ENCODE peak calls at places on chromosomes 4 and X, in nine cellular contexts. Q, L, Z, P, V, B, G, N and J are unnamed samples.

GRCh38 chrX:30777575-30777974 is 111.5 kb downstream of the TAB3 start:
- DNase-seq in Q (no peak), L (no peak), Z (no peak), P (no peak), V (no peak), B (no peak), G (no peak), N (no peak), J (no peak)

GRCh38 chrX:139930923-139931645 is 1.8 kb downstream of the ATP11C start:
- DNase-seq in Q (no peak), L (peak; percentile 8), Z (peak; percentile 10), P (peak; percentile 22), V (peak; percentile 28), B (no peak), G (no peak), N (peak; percentile 4), J (no peak)

GRCh38 chr4:173504181-173504503 is 25.9 kb downstream of the HAND2 start:
- DNase-seq in Q (peak; percentile 35), L (no peak), Z (no peak), P (no peak), V (no peak), B (no peak), G (no peak), N (no peak), J (no peak)

GRCh38 chr4:84503495-84504437 is 4.7 kb upstream of the NKX6-1 start:
- DNase-seq in Q (no peak), L (no peak), Z (peak; percentile 63), P (peak; percentile 80), V (no peak), B (no peak), G (peak; percentile 57), N (peak; percentile 36), J (no peak)

GRCh38 chr4:4668355-4669210 is 126.7 kb upstream of the STX18 start:
- DNase-seq in Q (no peak), L (no peak), Z (peak; percentile 16), P (no peak), V (no peak), B (no peak), G (no peak), N (no peak), J (no peak)

GRCh38 chr4:7402526-7402925 is 32.2 kb downstream of the PSAPL1 start:
- DNase-seq in Q (no peak), L (no peak), Z (peak; percentile 57), P (no peak), V (no peak), B (no peak), G (peak; percentile 73), N (no peak), J (no peak)

GRCh38 chr4:121277194-121278105 is 103.4 kb downstream of the QRFPR start:
- DNase-seq in Q (no peak), L (no peak), Z (no peak), P (peak; percentile 15), V (no peak), B (no peak), G (no peak), N (no peak), J (no peak)

GRCh38 chrX:20973038-20973437 is 401.2 kb upstream of the CNKSR2 start:
- DNase-seq in Q (no peak), L (no peak), Z (no peak), P (no peak), V (no peak), B (no peak), G (no peak), N (no peak), J (no peak)

GRCh38 chr4:58843456-58843855 is 1733.3 kb upstream of the IGFBP7 start:
- DNase-seq in Q (no peak), L (no peak), Z (no peak), P (no peak), V (no peak), B (no peak), G (no peak), N (no peak), J (no peak)

GRCh38 chr4:89110541-89110985 is 770 bp upstream of the TIGD2 start:
- DNase-seq in Q (no peak), L (no peak), Z (no peak), P (no peak), V (no peak), B (no peak), G (peak; percentile 23), N (no peak), J (peak; percentile 41)

GRCh38 chr4:76546282-76547166 is 111.5 kb downstream of the SHROOM3 start:
- DNase-seq in Q (peak; percentile 28), L (no peak), Z (peak; percentile 94), P (peak; percentile 90), V (no peak), B (peak; percentile 14), G (peak; percentile 66), N (no peak), J (peak; percentile 74)

GRCh38 chr4:107629318-107629717 is 90.7 kb downstream of the PAPSS1 start:
- DNase-seq in Q (no peak), L (no peak), Z (peak; percentile 9), P (no peak), V (no peak), B (no peak), G (no peak), N (peak; percentile 17), J (no peak)

GRCh38 chr4:118776166-118776954 is 59.6 kb downstream of the SEC24D start:
- DNase-seq in Q (no peak), L (no peak), Z (peak; percentile 76), P (peak; percentile 73), V (no peak), B (no peak), G (peak; percentile 41), N (no peak), J (no peak)

GRCh38 chr4:128241425-128241913 is 46.1 kb downstream of the PGRMC2 start:
- DNase-seq in Q (no peak), L (no peak), Z (peak; percentile 93), P (peak; percentile 98), V (no peak), B (no peak), G (peak; percentile 99), N (peak; percentile 9), J (peak; percentile 62)

GRCh38 chr4:123312951-123313592 is 83.5 kb upstream of the SPRY1 start:
- DNase-seq in Q (no peak), L (no peak), Z (no peak), P (no peak), V (no peak), B (no peak), G (no peak), N (no peak), J (no peak)

GRCh38 chr4:123319639-123320038 is 77.0 kb upstream of the SPRY1 start:
- DNase-seq in Q (no peak), L (no peak), Z (no peak), P (no peak), V (no peak), B (no peak), G (no peak), N (no peak), J (no peak)

GRCh38 chr4:123317211-123317610 is 79.4 kb upstream of the SPRY1 start:
- DNase-seq in Q (no peak), L (no peak), Z (no peak), P (no peak), V (no peak), B (no peak), G (no peak), N (no peak), J (no peak)

GRCh38 chr4:123315617-123316016 is 81.0 kb upstream of the SPRY1 start:
- DNase-seq in Q (no peak), L (no peak), Z (no peak), P (no peak), V (no peak), B (no peak), G (no peak), N (no peak), J (no peak)
- TF ChIP-seq CTCF in Q (no peak), L (no peak), Z (no peak), P (no peak), V (no peak), B (no peak), G (no peak), N (no peak), J (no peak)

DNA sequence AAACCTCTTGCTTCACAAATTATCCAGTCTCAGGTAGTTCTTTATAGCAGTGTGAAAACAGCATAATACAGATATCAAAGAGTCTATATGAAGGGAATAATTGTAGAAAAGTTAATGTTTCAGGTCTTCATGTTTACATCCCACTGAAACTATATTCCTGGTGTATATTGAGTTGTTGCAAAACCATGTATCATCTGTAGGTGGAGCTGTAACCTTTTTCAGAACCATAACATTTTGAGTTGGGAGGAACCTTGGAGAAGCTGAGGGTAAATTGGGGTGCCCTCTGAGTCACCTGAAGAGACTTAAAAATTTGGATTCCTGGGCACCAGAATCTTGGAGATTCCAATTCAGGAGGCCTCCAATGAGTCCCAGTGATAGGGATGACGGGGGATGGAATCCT is 51.9 kb upstream of the TAPT1 start:
- DNase-seq in Q (no peak), L (no peak), Z (no peak), P (peak; percentile 5), V (no peak), B (no peak), G (no peak), N (no peak), J (no peak)
- TF ChIP-seq CTCF in Q (no peak), L (no peak), Z (no peak), P (peak; percentile 20), V (no peak), B (no peak), G (peak; percentile 48), N (no peak), J (no peak)

GRCh38 chr4:106522839-106523238 is 154.3 kb upstream of the GIMD1 start:
- DNase-seq in Q (no peak), L (no peak), Z (no peak), P (peak; percentile 24), V (no peak), B (no peak), G (no peak), N (no peak), J (no peak)
- TF ChIP-seq CTCF in Q (no peak), L (no peak), Z (no peak), P (peak; percentile 18), V (no peak), B (no peak), G (peak; percentile 21), N (no peak), J (no peak)

GRCh38 chr4:69601065-69601464 is 38.4 kb downstream of the UGT2A2 start:
- DNase-seq in Q (no peak), L (no peak), Z (no peak), P (no peak), V (no peak), B (no peak), G (no peak), N (no peak), J (no peak)
- TF ChIP-seq CTCF in Q (no peak), L (no peak), Z (no peak), P (no peak), V (no peak), B (no peak), G (no peak), N (no peak), J (no peak)

GRCh38 chrX:104347860-104348259 is 93.1 kb upstream of the ESX1 start:
- DNase-seq in Q (no peak), L (no peak), Z (peak; percentile 54), P (peak; percentile 34), V (no peak), B (no peak), G (no peak), N (no peak), J (no peak)
- TF ChIP-seq CTCF in Q (no peak), L (no peak), Z (no peak), P (no peak), V (no peak), B (no peak), G (no peak), N (no peak), J (no peak)